ENCODE peak calls at places on chromosomes 2 and 18, in five cellular contexts. L is PC-3, M is cardiac muscle cell, E is MCF 10A, S is epithelial cell of esophagus. V is an unnamed sample.

GRCh38 chr2:159939946-159940345 is 122.5 kb downstream of the PLA2R1 start:
- DNase-seq in E (peak; percentile 32), M (peak; percentile 45), L (peak; percentile 52), S (peak; percentile 10), V (peak; percentile 33)

GRCh38 chr2:222671259-222672067 is at the start of gene MOGAT1:
- DNase-seq in M (peak; percentile 35), E (no peak), S (peak; percentile 29), L (no peak), V (no peak)

GRCh38 chr2:189997016-189997415 is 65.5 kb downstream of the MSTN start:
- DNase-seq in S (no peak), L (no peak), E (no peak), M (no peak), V (no peak)

GRCh38 chr2:62270728-62271127 is 74.8 kb downstream of the B3GNT2 start:
- DNase-seq in S (peak; percentile 24), M (peak; percentile 73), E (peak; percentile 51), L (no peak), V (no peak)

GRCh38 chr2:195871326-195871725 is 197.3 kb downstream of the DNAH7 start:
- DNase-seq in E (no peak), S (no peak), L (no peak), M (no peak), V (no peak)

GRCh38 chr2:96090527-96090926 is 25.8 kb downstream of the ADRA2B start:
- DNase-seq in E (peak; percentile 27), M (peak; percentile 12), L (peak; percentile 16), S (no peak), V (no peak)

GRCh38 chr2:135829420-135829983 is 7.5 kb downstream of the LCT start:
- DNase-seq in M (no peak), S (no peak), L (no peak), E (no peak), V (no peak)

GRCh38 chr2:179932786-179933185 is 71.4 kb upstream of the ZNF385B start:
- DNase-seq in L (no peak), E (no peak), M (peak; percentile 11), S (no peak), V (peak; percentile 8)

GRCh38 chr18:10726198-10727068 is 200.6 kb downstream of the NAPG start:
- DNase-seq in M (no peak), L (no peak), E (no peak), S (peak; percentile 23), V (no peak)

GRCh38 chr2:27715318-27716165 is 51.9 kb downstream of the SLC4A1AP start:
- DNase-seq in M (peak; percentile 67), L (peak; percentile 29), S (peak; percentile 36), E (no peak), V (no peak)

GRCh38 chr2:71008342-71008741 is 13.7 kb upstream of the TEX261 start:
- DNase-seq in E (no peak), M (no peak), L (no peak), S (no peak), V (no peak)

GRCh38 chr2:9187620-9188214 is 18.9 kb upstream of the ASAP2 start:
- DNase-seq in S (no peak), L (peak; percentile 72), M (no peak), E (no peak), V (no peak)

GRCh38 chr2:69985684-69986083 is 24.3 kb upstream of the ASPRV1 start:
- DNase-seq in E (peak; percentile 92), S (no peak), M (peak; percentile 67), L (no peak), V (no peak)

GRCh38 chr18:55354795-55355194 is 233.2 kb downstream of the TCF4 start:
- DNase-seq in L (no peak), E (no peak), M (no peak), S (no peak), V (no peak)

GRCh38 chr2:232781765-232782164 is 5.4 kb upstream of the KCNJ13 start:
- DNase-seq in L (peak; percentile 45), S (peak; percentile 75), E (peak; percentile 54), M (peak; percentile 29), V (peak; percentile 57)

GRCh38 chr2:231613054-231613654 is 20.5 kb downstream of the TEX44 start:
- DNase-seq in S (peak; percentile 38), L (no peak), E (no peak), M (peak; percentile 26), V (no peak)

GRCh38 chr2:95030496-95030895 is 5.0 kb downstream of the MAL start:
- DNase-seq in S (no peak), L (peak; percentile 34), M (no peak), E (no peak), V (no peak)

GRCh38 chr2:128458438-128458837 is 139.8 kb upstream of the HS6ST1 start:
- DNase-seq in S (no peak), E (no peak), L (peak; percentile 2), M (no peak), V (no peak)

GRCh38 chr2:14551069-14551468 is 81.4 kb upstream of the LRATD1 start:
- DNase-seq in M (no peak), E (no peak), S (no peak), L (no peak), V (no peak)

GRCh38 chr2:17422066-17422465 is 96.2 kb downstream of the RAD51AP2 start:
- DNase-seq in L (no peak), S (no peak), E (no peak), M (no peak), V (no peak)

DNA sequence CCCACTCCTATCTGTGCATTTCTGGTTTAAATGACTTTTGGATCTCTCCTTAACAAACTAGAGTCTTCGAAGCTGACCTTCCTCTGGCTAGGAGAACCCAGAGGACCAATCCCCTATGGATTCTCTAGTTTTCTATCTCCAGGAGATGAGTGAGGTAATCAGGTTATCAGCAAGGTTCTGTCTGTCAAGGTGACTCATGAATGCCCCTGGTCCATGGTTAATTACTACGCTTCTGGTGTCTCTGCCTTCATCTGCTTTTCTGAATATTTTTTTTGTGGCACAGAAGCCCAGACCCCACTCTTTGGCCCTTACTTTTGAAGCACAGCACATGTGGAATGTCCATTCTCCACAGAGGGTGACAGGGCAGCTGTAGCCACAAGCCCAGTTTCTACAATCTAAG is 897.9 kb upstream of the KLHL29 start:
- DNase-seq in E (no peak), S (no peak), L (no peak), M (no peak), V (no peak)
- TF ChIP-seq CTCF in E (no peak), S (no peak), L (no peak), M (no peak), V (no peak)

GRCh38 chr2:120177011-120177621 is 46.1 kb downstream of the TMEM185B start:
- DNase-seq in M (no peak), L (no peak), S (peak; percentile 94), E (peak; percentile 40), V (no peak)
- TF ChIP-seq CTCF in M (peak; percentile 13), L (no peak), S (peak; percentile 56), E (peak; percentile 24), V (no peak)

DNA sequence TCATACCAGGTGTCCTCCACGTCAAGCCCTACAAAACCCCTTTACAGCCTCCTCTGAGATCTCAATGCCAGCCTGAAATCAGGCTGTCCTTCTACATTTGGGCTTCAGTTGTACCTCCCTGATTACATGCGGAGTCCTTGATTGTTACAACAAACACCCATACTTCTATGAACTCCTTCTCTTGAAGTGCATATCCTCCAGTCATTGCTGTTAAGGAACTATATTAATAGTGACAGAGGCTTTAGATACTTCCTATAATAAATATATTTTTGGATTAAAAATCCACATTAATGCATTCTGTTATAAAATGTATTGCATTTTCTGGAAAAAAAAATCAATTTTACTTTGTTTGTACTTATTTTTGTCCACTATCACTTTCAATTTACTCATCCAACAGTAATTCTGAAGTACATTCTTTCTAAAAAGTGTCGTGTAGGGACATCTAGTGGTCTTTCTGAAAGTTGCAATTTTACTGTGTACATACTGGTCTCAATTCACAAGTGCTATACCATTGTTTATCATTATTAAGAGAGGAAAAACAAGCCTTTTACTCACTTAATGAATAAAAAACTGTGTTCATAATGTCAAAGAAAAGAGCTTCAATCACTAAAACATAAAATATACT is 316.4 kb downstream of the DSEL start:
- DNase-seq in S (peak; percentile 71), E (peak; percentile 65), L (peak; percentile 80), M (peak; percentile 78), V (peak; percentile 53)
- TF ChIP-seq CTCF in S (peak; percentile 44), E (peak; percentile 53), L (peak; percentile 74), M (peak; percentile 67), V (no peak)

GRCh38 chr2:7032371-7032770 is 115.2 kb downstream of the RNF144A start:
- DNase-seq in E (no peak), M (no peak), S (no peak), L (no peak), V (no peak)

GRCh38 chr2:7029291-7030059 is 112.3 kb downstream of the RNF144A start:
- DNase-seq in E (no peak), M (no peak), L (peak; percentile 19), S (no peak), V (no peak)

GRCh38 chr2:7030810-7031209 is 113.6 kb downstream of the RNF144A start:
- DNase-seq in M (no peak), S (no peak), L (no peak), E (no peak), V (no peak)

GRCh38 chr2:7033136-7033960 is 116.1 kb downstream of the RNF144A start:
- DNase-seq in S (no peak), L (no peak), E (no peak), M (no peak), V (no peak)

GRCh38 chr2:7031424-7032245 is 114.4 kb downstream of the RNF144A start:
- DNase-seq in S (peak; percentile 55), L (peak; percentile 100), M (peak; percentile 71), E (peak; percentile 99), V (no peak)
- TF ChIP-seq CTCF in S (no peak), L (peak; percentile 48), M (no peak), E (no peak), V (no peak)

DNA sequence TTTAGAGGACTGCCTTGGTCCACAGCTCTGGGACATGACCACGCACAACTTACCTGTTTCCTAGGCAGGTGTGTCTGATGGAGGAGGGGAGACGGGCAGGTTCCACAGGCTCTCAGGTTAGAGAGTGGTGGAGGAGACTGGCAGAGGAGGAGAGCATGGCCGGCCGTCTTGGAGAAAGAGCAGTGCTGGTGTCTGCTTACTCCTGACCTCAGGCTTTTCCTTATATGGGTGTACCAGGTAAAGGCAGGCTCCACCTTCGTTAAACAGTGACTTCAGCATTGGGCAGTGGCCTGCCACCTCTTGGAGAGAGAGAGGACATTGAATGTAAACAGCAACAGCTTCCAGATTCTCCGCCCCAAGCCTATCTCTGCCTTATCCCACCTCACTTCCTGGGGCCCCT is at the start of gene CAPN13:
- DNase-seq in E (peak; percentile 41), S (peak; percentile 50), M (no peak), L (peak; percentile 77), V (no peak)
- TF ChIP-seq CTCF in E (no peak), S (no peak), M (no peak), L (peak; percentile 29), V (no peak)

DNA sequence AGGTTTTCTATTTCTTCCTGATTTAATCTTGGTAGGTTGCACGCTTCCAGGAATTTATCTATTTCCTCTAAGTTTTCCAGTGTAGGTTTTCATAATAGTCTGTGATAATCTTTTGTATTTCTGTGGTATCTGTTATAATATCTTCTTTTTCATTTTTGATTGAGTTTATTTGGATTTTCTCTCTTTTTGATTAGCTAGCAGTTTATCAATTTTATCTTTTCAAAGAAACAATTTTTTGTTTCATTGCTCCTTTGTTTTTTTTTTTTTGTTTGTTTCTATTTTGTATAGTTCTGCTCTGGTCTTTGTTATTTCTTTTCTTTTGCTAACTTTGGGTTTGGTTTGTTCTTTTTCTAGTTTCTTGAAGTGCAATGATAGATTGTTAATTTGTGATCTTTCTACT is 51.3 kb downstream of the G6PC2 start:
- DNase-seq in S (no peak), M (no peak), L (no peak), E (no peak), V (no peak)
- TF ChIP-seq CTCF in S (no peak), M (no peak), L (no peak), E (no peak), V (no peak)

V was measured in astrocyte of the cerebellum.